ENCODE peak calls at places on chromosome 14, in five cellular contexts. One of them, this sample, is unnamed.

GRCh38 chr14:38384746-38385145 is 128.9 kb upstream of the CLEC14A start:
- DNase-seq in MM.1S: no peak
- DNase-seq in left lung: no peak
- DNase-seq in uterus: no peak
- DNase-seq in PC-9: no peak
- DNase-seq in this sample: no peak

GRCh38 chr14:102097441-102098135 is 10.7 kb upstream of the HSP90AA1 start:
- DNase-seq in MM.1S: no peak
- DNase-seq in left lung: no peak
- DNase-seq in uterus: no peak
- DNase-seq in PC-9: peak; percentile 98
- DNase-seq in this sample: peak; percentile 89

GRCh38 chr14:70525691-70526090 is 9.1 kb downstream of the ADAM20 start:
- DNase-seq in MM.1S: no peak
- DNase-seq in left lung: no peak
- DNase-seq in uterus: no peak
- DNase-seq in PC-9: no peak
- DNase-seq in this sample: no peak

GRCh38 chr14:101511620-101512395 is 49.5 kb upstream of the DIO3 start:
- DNase-seq in MM.1S: no peak
- DNase-seq in left lung: peak; percentile 47
- DNase-seq in uterus: no peak
- DNase-seq in PC-9: no peak
- DNase-seq in this sample: no peak

GRCh38 chr14:61149896-61150295 is 131.2 kb downstream of the TMEM30B start:
- DNase-seq in MM.1S: no peak
- DNase-seq in left lung: no peak
- DNase-seq in uterus: no peak
- DNase-seq in PC-9: no peak
- DNase-seq in this sample: no peak

GRCh38 chr14:78950654-78951053 is 780.5 kb downstream of the NRXN3 start:
- DNase-seq in MM.1S: no peak
- DNase-seq in left lung: no peak
- DNase-seq in uterus: no peak
- DNase-seq in PC-9: no peak
- DNase-seq in this sample: no peak

GRCh38 chr14:33908540-33909223 is 42.2 kb downstream of the EGLN3 start:
- DNase-seq in MM.1S: no peak
- DNase-seq in left lung: no peak
- DNase-seq in uterus: no peak
- DNase-seq in PC-9: no peak
- DNase-seq in this sample: no peak

GRCh38 chr14:54138024-54138353 is 181.4 kb upstream of the BMP4 start:
- DNase-seq in MM.1S: no peak
- DNase-seq in left lung: no peak
- DNase-seq in uterus: no peak
- DNase-seq in PC-9: no peak
- DNase-seq in this sample: no peak

GRCh38 chr14:55267816-55268215 is 3.4 kb upstream of the FBXO34 start:
- DNase-seq in MM.1S: no peak
- DNase-seq in left lung: no peak
- DNase-seq in uterus: no peak
- DNase-seq in PC-9: no peak
- DNase-seq in this sample: no peak

GRCh38 chr14:35044939-35045797 is 904 bp upstream of the FAM177A1 start:
- DNase-seq in MM.1S: no peak
- DNase-seq in left lung: no peak
- DNase-seq in uterus: no peak
- DNase-seq in PC-9: no peak
- DNase-seq in this sample: no peak

GRCh38 chr14:20350860-20351259 is 7.4 kb downstream of the PARP2 start:
- DNase-seq in MM.1S: no peak
- DNase-seq in left lung: no peak
- DNase-seq in uterus: no peak
- DNase-seq in PC-9: no peak
- DNase-seq in this sample: no peak

GRCh38 chr14:95290769-95291440 is 28.8 kb downstream of the CLMN start:
- DNase-seq in MM.1S: no peak
- DNase-seq in left lung: no peak
- DNase-seq in uterus: peak; percentile 12
- DNase-seq in PC-9: peak; percentile 27
- DNase-seq in this sample: no peak

GRCh38 chr14:99465288-99465687 is 15.4 kb downstream of the SETD3 start:
- DNase-seq in MM.1S: no peak
- DNase-seq in left lung: no peak
- DNase-seq in uterus: no peak
- DNase-seq in PC-9: no peak
- DNase-seq in this sample: no peak

GRCh38 chr14:34722723-34723545 is 8.5 kb upstream of the CFL2 start:
- DNase-seq in MM.1S: peak; percentile 23
- DNase-seq in left lung: no peak
- DNase-seq in uterus: peak; percentile 49
- DNase-seq in PC-9: peak; percentile 39
- DNase-seq in this sample: peak; percentile 60

GRCh38 chr14:77301103-77301502 is 19.6 kb downstream of the POMT2 start:
- DNase-seq in MM.1S: no peak
- DNase-seq in left lung: no peak
- DNase-seq in uterus: peak; percentile 75
- DNase-seq in PC-9: peak; percentile 49
- DNase-seq in this sample: peak; percentile 81

GRCh38 chr14:48417715-48418500 is 742.5 kb upstream of the MDGA2 start:
- DNase-seq in MM.1S: no peak
- DNase-seq in left lung: peak; percentile 31
- DNase-seq in uterus: no peak
- DNase-seq in PC-9: no peak
- DNase-seq in this sample: no peak

GRCh38 chr14:103136388-103137271 is 13.4 kb downstream of the TNFAIP2 start:
- DNase-seq in MM.1S: no peak
- DNase-seq in left lung: peak; percentile 41
- DNase-seq in uterus: peak; percentile 69
- DNase-seq in PC-9: peak; percentile 86
- DNase-seq in this sample: peak; percentile 40

GRCh38 chr14:55245657-55246268 is 25.5 kb upstream of the FBXO34 start:
- DNase-seq in MM.1S: peak; percentile 35
- DNase-seq in left lung: no peak
- DNase-seq in uterus: no peak
- DNase-seq in PC-9: no peak
- DNase-seq in this sample: peak; percentile 32

GRCh38 chr14:65483647-65484046 is 71.1 kb downstream of the FUT8 start:
- DNase-seq in MM.1S: no peak
- DNase-seq in left lung: no peak
- DNase-seq in uterus: no peak
- DNase-seq in PC-9: no peak
- DNase-seq in this sample: no peak

GRCh38 chr14:38255408-38255672 is 553 bp downstream of the CLEC14A start:
- DNase-seq in MM.1S: no peak
- DNase-seq in left lung: peak; percentile 80
- DNase-seq in uterus: no peak
- DNase-seq in PC-9: no peak
- DNase-seq in this sample: no peak

GRCh38 chr14:22689186-22689585 is 45.0 kb upstream of the OR6J1 start:
- DNase-seq in MM.1S: no peak
- DNase-seq in left lung: no peak
- DNase-seq in uterus: peak; percentile 21
- DNase-seq in PC-9: peak; percentile 5
- DNase-seq in this sample: peak; percentile 16

GRCh38 chr14:67269338-67270060 is 28.3 kb downstream of the PALS1 start:
- DNase-seq in MM.1S: no peak
- DNase-seq in left lung: no peak
- DNase-seq in uterus: no peak
- DNase-seq in PC-9: no peak
- DNase-seq in this sample: no peak

GRCh38 chr14:106842687-106843086 is 1316.3 kb downstream of the TMEM121 start:
- DNase-seq in MM.1S: no peak
- DNase-seq in left lung: peak; percentile 68
- DNase-seq in uterus: no peak
- DNase-seq in PC-9: no peak
- DNase-seq in this sample: peak; percentile 52

GRCh38 chr14:102695172-102695569 is 82.1 kb upstream of the TRAF3 start:
- DNase-seq in MM.1S: no peak
- DNase-seq in left lung: no peak
- DNase-seq in uterus: no peak
- DNase-seq in PC-9: no peak
- DNase-seq in this sample: no peak

GRCh38 chr14:39050389-39050788 is 52.6 kb downstream of the SEC23A start:
- DNase-seq in MM.1S: no peak
- DNase-seq in left lung: no peak
- DNase-seq in uterus: no peak
- DNase-seq in PC-9: no peak
- DNase-seq in this sample: peak; percentile 22

GRCh38 chr14:54606178-54606577 is 39.2 kb downstream of the SAMD4A start:
- DNase-seq in MM.1S: no peak
- DNase-seq in left lung: no peak
- DNase-seq in uterus: no peak
- DNase-seq in PC-9: no peak
- DNase-seq in this sample: no peak

GRCh38 chr14:66443158-66443695 is 42.9 kb upstream of the CCDC196 start:
- DNase-seq in MM.1S: no peak
- DNase-seq in left lung: no peak
- DNase-seq in uterus: no peak
- DNase-seq in PC-9: no peak
- DNase-seq in this sample: no peak

GRCh38 chr14:91098591-91098990 is 15.3 kb upstream of the DGLUCY start:
- DNase-seq in MM.1S: no peak
- DNase-seq in left lung: no peak
- DNase-seq in uterus: no peak
- DNase-seq in PC-9: no peak
- DNase-seq in this sample: no peak

GRCh38 chr14:80223696-80224465 is 12.6 kb upstream of the DIO2 start:
- DNase-seq in MM.1S: no peak
- DNase-seq in left lung: no peak
- DNase-seq in uterus: no peak
- DNase-seq in PC-9: no peak
- DNase-seq in this sample: no peak

GRCh38 chr14:104388011-104388521 is 191.5 kb upstream of the C14orf180 start:
- DNase-seq in MM.1S: no peak
- DNase-seq in left lung: peak; percentile 57
- DNase-seq in uterus: no peak
- DNase-seq in PC-9: no peak
- DNase-seq in this sample: no peak

GRCh38 chr14:103111297-103111981 is 11.8 kb upstream of the TNFAIP2 start:
- DNase-seq in MM.1S: no peak
- DNase-seq in left lung: no peak
- DNase-seq in uterus: no peak
- DNase-seq in PC-9: peak; percentile 99
- DNase-seq in this sample: no peak

GRCh38 chr14:63862163-63862562 is 9.4 kb downstream of the SYNE2 start:
- DNase-seq in MM.1S: no peak
- DNase-seq in left lung: no peak
- DNase-seq in uterus: no peak
- DNase-seq in PC-9: no peak
- DNase-seq in this sample: no peak

GRCh38 chr14:89933002-89933401 is 21.5 kb downstream of the EFCAB11 start:
- DNase-seq in MM.1S: no peak
- DNase-seq in left lung: no peak
- DNase-seq in uterus: no peak
- DNase-seq in PC-9: no peak
- DNase-seq in this sample: no peak

GRCh38 chr14:89941830-89942377 is 12.6 kb downstream of the EFCAB11 start:
- DNase-seq in MM.1S: no peak
- DNase-seq in left lung: no peak
- DNase-seq in uterus: no peak
- DNase-seq in PC-9: no peak
- DNase-seq in this sample: no peak

DNA sequence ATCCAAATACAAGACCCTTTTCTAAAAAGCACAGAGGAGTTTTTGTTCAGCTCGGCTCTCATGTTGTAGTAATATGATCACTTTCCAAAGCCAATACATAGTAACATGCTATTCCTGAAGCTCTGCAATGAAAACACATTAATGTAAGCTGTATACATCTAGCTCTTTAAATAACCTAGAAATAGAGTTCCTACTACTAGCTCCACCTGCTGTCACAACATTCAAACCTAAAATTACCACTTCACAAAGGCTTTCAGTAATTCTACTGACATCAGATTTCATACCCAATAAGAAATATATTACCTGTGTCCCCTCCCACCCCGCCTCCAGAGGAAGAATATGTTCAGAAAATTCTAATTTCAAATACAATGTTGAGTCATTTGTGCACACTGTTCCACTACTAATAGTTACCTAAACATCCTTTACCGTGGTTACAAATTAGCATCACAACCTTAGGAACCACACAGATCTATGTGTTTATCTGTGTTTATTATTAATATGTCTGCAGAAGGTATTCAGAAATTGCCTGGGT is 17.8 kb downstream of the EFCAB11 start:
- DNase-seq in MM.1S: no peak
- DNase-seq in left lung: no peak
- DNase-seq in uterus: no peak
- DNase-seq in PC-9: no peak
- DNase-seq in this sample: no peak
- TF ChIP-seq CTCF in MM.1S: no peak
- TF ChIP-seq CTCF in left lung: no peak
- TF ChIP-seq CTCF in uterus: no peak
- TF ChIP-seq CTCF in PC-9: no peak
- TF ChIP-seq CTCF in this sample: no peak

GRCh38 chr14:24428628-24429394 is 657 bp downstream of the CBLN3 start:
- DNase-seq in MM.1S: no peak
- DNase-seq in left lung: peak; percentile 67
- DNase-seq in uterus: no peak
- DNase-seq in PC-9: no peak
- DNase-seq in this sample: no peak
- H3K4me3 ChIP-seq in MM.1S: peak overlapping the region; percentile 61
- H3K4me3 ChIP-seq in left lung: peak overlapping the region; percentile 90
- H3K4me3 ChIP-seq in uterus: no peak overlapping the region
- H3K4me3 ChIP-seq in PC-9: peak overlapping the region; percentile 64
- H3K4me3 ChIP-seq in this sample: no peak overlapping the region

GRCh38 chr14:68688872-68689371 is 103.9 kb downstream of the ZFP36L1 start:
- DNase-seq in MM.1S: no peak
- DNase-seq in left lung: no peak
- DNase-seq in uterus: peak; percentile 47
- DNase-seq in PC-9: no peak
- DNase-seq in this sample: no peak
- H3K4me1 ChIP-seq in MM.1S: peaks cover 22% of the 10 kb centered on the region
- H3K4me1 ChIP-seq in left lung: peaks cover 46% of the 10 kb centered on the region
- H3K4me1 ChIP-seq in uterus: peaks cover 8% of the 10 kb centered on the region
- H3K4me1 ChIP-seq in PC-9: peaks cover 71% of the 10 kb centered on the region
- H3K4me1 ChIP-seq in this sample: peaks cover 30% of the 10 kb centered on the region

DNA sequence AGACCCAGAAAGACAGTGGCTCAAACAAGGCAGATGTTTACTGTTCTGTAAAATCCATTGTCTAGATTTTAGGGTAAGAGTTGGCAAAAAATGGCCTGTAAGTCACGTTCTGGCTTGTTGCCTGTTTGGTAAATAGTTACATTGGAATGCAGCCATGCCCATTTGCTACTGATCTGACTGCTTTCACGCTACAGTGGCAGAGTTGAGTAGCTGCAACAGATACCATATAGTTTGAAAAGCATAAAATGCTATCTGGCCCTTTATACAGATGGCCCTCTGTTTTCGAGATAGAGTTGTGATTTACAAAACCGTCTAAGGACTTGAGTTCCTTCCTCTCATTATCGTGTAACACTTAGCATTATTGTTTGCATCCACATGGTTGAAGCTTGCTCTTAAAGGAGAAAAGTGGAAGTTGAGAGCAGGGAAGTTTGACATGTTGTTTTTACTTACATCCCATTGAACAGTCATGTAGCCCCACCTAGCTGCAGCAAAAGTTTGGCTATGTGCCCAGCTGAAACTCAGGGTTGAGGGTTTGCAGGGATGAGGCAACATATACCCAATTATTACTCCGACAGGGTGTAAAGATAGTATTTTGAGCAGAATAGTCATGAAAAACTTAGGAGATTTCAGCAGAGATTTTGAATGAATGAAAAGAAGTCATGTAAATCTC is 11.3 kb upstream of the SCFD1 start:
- DNase-seq in MM.1S: no peak
- DNase-seq in left lung: no peak
- DNase-seq in uterus: peak; percentile 35
- DNase-seq in PC-9: no peak
- DNase-seq in this sample: peak; percentile 8
- TF ChIP-seq CTCF in MM.1S: no peak
- TF ChIP-seq CTCF in left lung: no peak
- TF ChIP-seq CTCF in uterus: no peak
- TF ChIP-seq CTCF in PC-9: no peak
- TF ChIP-seq CTCF in this sample: no peak

This sample was measured in Caco-2.